ENCODE peak calls at places on chromosomes 7 and 10, in six cellular contexts. K is thoracic aorta, U is brain microvascular endothelial cell, S is fibroblast of lung, W is tibial artery, A is PC-9. H is an unnamed sample.

GRCh38 chr7:54811016-54811924 is 52.3 kb upstream of the SEC61G start:
- DNase-seq in K (no peak), U (peak), S (peak), W (no peak), A (no peak), H (no peak)

GRCh38 chr7:70696139-70696782 is 435.7 kb upstream of the GALNT17 start:
- DNase-seq in K (no peak), U (peak), S (peak), W (no peak), A (no peak), H (no peak)

GRCh38 chr10:83908987-83909386 is 230.3 kb upstream of the GHITM start:
- DNase-seq in K (no peak), U (no peak), S (no peak), W (no peak), A (no peak), H (no peak)

GRCh38 chr10:93579985-93580711 is 13.7 kb downstream of the FFAR4 start:
- DNase-seq in K (no peak), U (no peak), S (no peak), W (no peak), A (no peak), H (no peak)

GRCh38 chr7:148963583-148964509 is 64.5 kb downstream of the PDIA4 start:
- DNase-seq in K (no peak), U (peak), S (peak), W (no peak), A (no peak), H (no peak)

GRCh38 chr10:101961591-101962498 is 94.1 kb downstream of the ARMH3 start:
- DNase-seq in K (peak), U (peak), S (peak), W (peak), A (no peak), H (no peak)

GRCh38 chr10:121063744-121064143 is 212.6 kb downstream of the WDR11 start:
- DNase-seq in K (no peak), U (no peak), S (no peak), W (no peak), A (no peak), H (no peak)

GRCh38 chr7:90988996-90989765 is 275.1 kb upstream of the FZD1 start:
- DNase-seq in K (no peak), U (no peak), S (no peak), W (no peak), A (no peak), H (no peak)

GRCh38 chr7:70776627-70777101 is 355.3 kb upstream of the GALNT17 start:
- DNase-seq in K (no peak), U (no peak), S (no peak), W (no peak), A (no peak), H (no peak)

GRCh38 chr7:30594055-30594539 is 581 bp upstream of the GARS1 start:
- DNase-seq in K (no peak), U (peak), S (peak), W (peak), A (no peak), H (no peak)

GRCh38 chr10:34094146-34094696 is 720.9 kb downstream of the PARD3 start:
- DNase-seq in K (no peak), U (no peak), S (no peak), W (no peak), A (no peak), H (no peak)

GRCh38 chr7:50857804-50858203 is 75.1 kb upstream of the GRB10 start:
- DNase-seq in K (no peak), U (no peak), S (no peak), W (no peak), A (no peak), H (no peak)

GRCh38 chr7:151759591-151760042 is 117.3 kb downstream of the PRKAG2 start:
- DNase-seq in K (no peak), U (peak), S (peak), W (no peak), A (peak), H (no peak)

GRCh38 chr7:129298268-129298893 is 73.6 kb downstream of the AHCYL2 start:
- DNase-seq in K (no peak), U (peak), S (peak), W (peak), A (no peak), H (no peak)

GRCh38 chr7:37945336-37945735 is 24.9 kb downstream of the EPDR1 start:
- DNase-seq in K (no peak), U (peak), S (peak), W (no peak), A (no peak), H (no peak)

DNA sequence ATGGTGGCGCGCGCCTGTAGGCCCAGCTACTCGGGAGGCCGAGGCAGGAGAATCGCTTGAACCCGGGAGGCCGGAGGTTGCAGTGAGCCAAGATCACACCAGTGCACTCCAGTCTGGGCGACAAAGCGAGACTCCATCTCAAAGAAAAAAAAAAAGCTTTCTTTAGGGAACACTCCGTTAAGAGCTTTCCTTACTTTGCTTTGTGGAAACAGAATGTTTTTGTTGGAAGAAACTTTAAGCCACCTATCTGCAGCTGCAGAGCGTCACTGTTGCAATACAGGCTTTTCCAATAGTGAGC is 641 bp upstream of the TPK1 start:
- DNase-seq in K (no peak), U (no peak), S (no peak), W (no peak), A (no peak), H (no peak)
- H3K27ac ChIP-seq in K (peak), U (no peak), S (no peak), W (peak), A (peak), H (peak)

GRCh38 chr7:44999245-45000095 is 531 bp upstream of the CCM2 start:
- DNase-seq in K (peak), U (peak), S (peak), W (peak), A (peak), H (peak)
- TF ChIP-seq CTCF in K (no peak), U (no peak), S (no peak), W (no peak), A (no peak), H (peak)

DNA sequence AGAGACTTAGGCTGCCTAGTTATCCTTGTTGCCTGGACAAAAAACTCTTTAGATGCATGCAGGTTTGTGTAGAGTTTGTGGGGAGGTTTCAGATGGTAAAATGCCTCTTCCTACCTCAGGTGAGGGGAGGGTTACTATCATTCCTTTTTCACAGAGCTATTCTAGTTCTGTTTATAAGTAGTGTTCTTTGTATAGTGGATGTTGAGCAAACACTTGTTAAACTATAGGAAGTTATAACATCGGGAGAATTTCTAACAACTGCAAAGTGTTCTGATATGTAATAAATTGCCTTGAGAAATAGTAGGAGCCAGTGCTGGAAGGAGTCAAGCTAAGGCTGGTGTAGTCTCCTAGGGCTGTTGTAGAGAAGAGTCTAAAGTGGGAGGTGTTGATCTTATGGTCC is 6.7 kb upstream of the FAS start:
- DNase-seq in K (no peak), U (no peak), S (no peak), W (no peak), A (no peak), H (no peak)
- H3K27ac ChIP-seq in K (peak), U (no peak), S (no peak), W (peak), A (no peak), H (no peak)

GRCh38 chr7:123131140-123131539 is 68.6 kb downstream of the SLC13A1 start:
- DNase-seq in K (no peak), U (no peak), S (no peak), W (no peak), A (no peak), H (no peak)
- TF ChIP-seq CTCF in K (no peak), U (no peak), S (peak), W (no peak), A (no peak), H (no peak)

GRCh38 chr10:49664006-49664841 is 15.2 kb upstream of the C10orf53 start:
- DNase-seq in K (no peak), U (no peak), S (no peak), W (no peak), A (peak), H (no peak)
- H3K27ac ChIP-seq in K (no peak), U (no peak), S (no peak), W (no peak), A (no peak), H (no peak)

GRCh38 chr7:74275401-74275881 is 13.8 kb upstream of the CLIP2 start:
- DNase-seq in K (no peak), U (no peak), S (no peak), W (no peak), A (no peak), H (no peak)
- TF ChIP-seq CTCF in K (peak), U (peak), S (peak), W (no peak), A (peak), H (peak)

GRCh38 chr10:4353964-4354363 is 472.0 kb upstream of the AKR1E2 start:
- DNase-seq in K (no peak), U (peak), S (peak), W (no peak), A (peak), H (no peak)

GRCh38 chr10:4354382-4354812 is 471.6 kb upstream of the AKR1E2 start:
- DNase-seq in K (no peak), U (peak), S (no peak), W (no peak), A (peak), H (peak)

GRCh38 chr10:4353059-4353655 is 472.9 kb upstream of the AKR1E2 start:
- DNase-seq in K (no peak), U (peak), S (peak), W (no peak), A (no peak), H (no peak)

GRCh38 chr10:4352566-4352961 is 473.4 kb upstream of the AKR1E2 start:
- DNase-seq in K (no peak), U (no peak), S (peak), W (peak), A (no peak), H (no peak)

GRCh38 chr10:4351723-4352565 is 474.1 kb upstream of the AKR1E2 start:
- DNase-seq in K (no peak), U (no peak), S (peak), W (no peak), A (no peak), H (no peak)
- H3K27ac ChIP-seq in K (peak), U (no peak), S (no peak), W (peak), A (no peak), H (no peak)

H was measured in RWPE2.